ENCODE peak calls at places on chromosome 6, in nine cellular contexts. F is mammary epithelial cell; Q is AG04449; N is keratinocyte; C is fibroblast of the aortic adventitia; J is PC-9; H is upper lobe of left lung; X is uterus; L is CD8-positive, alpha-beta T cell. B is an unnamed sample.

GRCh38 chr6:158142789-158143188 is 25.3 kb downstream of the SERAC1 start:
- DNase-seq in F (peak; percentile 93), Q (peak; percentile 46), N (no peak), C (peak; percentile 85), J (no peak), H (no peak), X (no peak), L (no peak), B (peak; percentile 62)

GRCh38 chr6:103672169-103672568 is 1187.5 kb downstream of the HACE1 start:
- DNase-seq in F (peak; percentile 0), Q (no peak), N (no peak), C (no peak), J (no peak), H (no peak), X (no peak), L (no peak), B (peak; percentile 27)

GRCh38 chr6:149749594-149750135 is at the start of gene PCMT1:
- DNase-seq in F (peak; percentile 89), Q (no peak), N (peak; percentile 36), C (peak; percentile 83), J (peak; percentile 87), H (peak; percentile 95), X (peak; percentile 89), L (peak; percentile 88), B (peak; percentile 85)

GRCh38 chr6:37365791-37366190 is 12.0 kb downstream of the RNF8 start:
- DNase-seq in F (no peak), Q (no peak), N (no peak), C (peak; percentile 67), J (no peak), H (no peak), X (no peak), L (no peak), B (peak; percentile 63)

GRCh38 chr6:91476000-91476399 is 889.1 kb upstream of the MAP3K7 start:
- DNase-seq in F (peak; percentile 27), Q (no peak), N (no peak), C (no peak), J (peak; percentile 45), H (peak; percentile 72), X (no peak), L (no peak), B (peak; percentile 56)

GRCh38 chr6:129510930-129511329 is 199.0 kb downstream of the ARHGAP18 start:
- DNase-seq in F (no peak), Q (no peak), N (no peak), C (no peak), J (no peak), H (no peak), X (no peak), L (no peak), B (peak; percentile 55)

GRCh38 chr6:81762132-81762531 is 9.7 kb upstream of the TENT5A start:
- DNase-seq in F (peak; percentile 11), Q (no peak), N (no peak), C (peak; percentile 68), J (no peak), H (no peak), X (no peak), L (no peak), B (peak; percentile 30)

GRCh38 chr6:33455051-33455450 is 675 bp downstream of the ZBTB9 start:
- DNase-seq in F (no peak), Q (no peak), N (no peak), C (no peak), J (no peak), H (no peak), X (no peak), L (no peak), B (no peak)

GRCh38 chr6:6052216-6052615 is 45.5 kb upstream of the NRN1 start:
- DNase-seq in F (no peak), Q (no peak), N (no peak), C (no peak), J (no peak), H (no peak), X (no peak), L (no peak), B (no peak)

GRCh38 chr6:6058054-6058444 is 51.3 kb upstream of the NRN1 start:
- DNase-seq in F (no peak), Q (no peak), N (no peak), C (no peak), J (no peak), H (no peak), X (no peak), L (no peak), B (no peak)

DNA sequence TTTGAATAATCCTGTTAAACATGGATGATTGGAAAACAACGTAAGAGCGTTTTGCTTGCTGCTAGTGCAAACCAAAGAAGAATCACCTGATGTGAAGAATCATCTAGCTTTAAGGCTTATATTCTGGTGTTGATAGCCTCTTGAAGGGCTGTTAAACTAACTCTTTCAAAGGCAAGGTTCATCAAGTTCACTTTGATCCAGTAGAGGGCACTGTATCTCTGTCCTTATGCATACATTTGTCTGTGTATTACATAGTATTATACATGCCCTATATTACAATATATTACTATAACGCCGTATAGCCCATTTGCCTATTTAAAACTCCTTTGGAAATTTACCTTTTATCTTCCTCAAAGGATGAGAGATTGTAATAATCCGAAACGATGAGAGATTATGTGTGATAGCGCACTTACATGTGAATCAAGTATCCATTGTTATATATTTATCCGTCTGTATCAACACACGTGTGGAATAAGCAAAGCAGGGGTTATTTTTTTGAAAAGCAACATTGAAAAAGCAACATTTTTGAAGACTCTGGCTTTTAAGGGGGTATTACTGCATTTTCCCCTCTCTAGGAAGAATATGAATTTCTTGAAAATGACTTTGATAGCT is 50.8 kb upstream of the NRN1 start:
- DNase-seq in F (peak; percentile 36), Q (peak; percentile 21), N (peak; percentile 5), C (peak; percentile 30), J (no peak), H (no peak), X (no peak), L (no peak), B (peak; percentile 43)
- H3K4me3 ChIP-seq in F (no peak overlapping the region), Q (no peak overlapping the region), N (no peak overlapping the region), C (no peak overlapping the region), J (no peak overlapping the region), H (no peak overlapping the region), X (no peak overlapping the region), L (no peak overlapping the region), B (no peak overlapping the region)

DNA sequence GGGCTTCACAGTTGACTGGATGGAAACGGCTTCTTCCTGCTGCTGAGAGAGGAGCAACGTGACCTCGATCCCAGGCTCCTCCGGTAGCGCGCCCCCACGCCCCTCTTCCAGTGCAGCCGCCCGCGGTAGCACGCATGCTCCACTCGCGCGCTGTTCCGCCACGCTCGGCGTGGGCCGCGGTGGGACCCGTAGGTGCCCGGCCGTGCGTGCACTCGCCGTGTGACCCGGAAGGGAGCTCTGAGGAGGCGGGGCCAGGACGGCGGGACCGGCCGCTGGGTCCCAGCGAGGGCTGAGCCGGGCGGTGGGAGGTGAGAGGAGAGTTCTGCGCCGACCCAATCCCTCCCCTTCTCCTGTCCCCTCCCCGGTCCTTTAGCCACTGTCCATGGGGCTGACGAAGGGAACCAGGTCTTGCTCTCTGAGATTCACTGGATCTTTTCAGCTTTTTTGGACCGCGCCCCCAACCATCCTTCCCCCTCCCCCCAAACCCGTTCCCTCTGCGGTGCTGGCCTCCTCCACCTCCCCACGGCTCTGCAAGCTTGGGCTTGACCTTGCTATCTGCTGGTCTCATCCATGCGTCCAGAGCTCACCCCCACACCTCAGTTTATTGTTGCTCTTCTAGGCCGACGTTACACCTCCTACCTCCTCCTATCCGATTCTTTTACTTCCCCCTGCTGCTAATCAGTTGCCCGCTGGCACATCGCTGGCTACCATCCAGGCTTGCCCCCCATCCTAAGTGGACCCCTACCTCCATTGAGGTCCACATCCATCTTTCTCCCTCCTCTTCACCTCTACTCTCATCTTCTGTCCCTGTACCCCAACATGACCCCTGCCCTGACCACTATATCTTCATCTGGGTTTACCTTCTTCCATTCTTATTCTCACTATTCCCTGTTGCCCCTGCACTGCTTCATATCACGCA is at the start of gene CUL9:
- DNase-seq in F (peak; percentile 52), Q (no peak), N (no peak), C (peak; percentile 58), J (peak; percentile 77), H (peak; percentile 92), X (peak; percentile 84), L (peak; percentile 76), B (peak; percentile 76)
- TF ChIP-seq CTCF in F (no peak), Q (no peak), N (no peak), C (no peak), J (no peak), H (no peak), X (no peak), L (no peak), B (no peak)

GRCh38 chr6:70843328-70843918 is 113.4 kb downstream of the B3GAT2 start:
- DNase-seq in F (no peak), Q (no peak), N (no peak), C (no peak), J (no peak), H (no peak), X (no peak), L (no peak), B (no peak)

GRCh38 chr6:70847685-70848084 is 109.2 kb downstream of the B3GAT2 start:
- DNase-seq in F (no peak), Q (no peak), N (no peak), C (no peak), J (no peak), H (no peak), X (no peak), L (no peak), B (no peak)

GRCh38 chr6:70847091-70847490 is 109.8 kb downstream of the B3GAT2 start:
- DNase-seq in F (no peak), Q (no peak), N (no peak), C (no peak), J (no peak), H (no peak), X (no peak), L (no peak), B (no peak)

GRCh38 chr6:70844301-70844700 is 112.6 kb downstream of the B3GAT2 start:
- DNase-seq in F (no peak), Q (no peak), N (no peak), C (no peak), J (no peak), H (no peak), X (no peak), L (no peak), B (no peak)

GRCh38 chr6:70846207-70846835 is 110.5 kb downstream of the B3GAT2 start:
- DNase-seq in F (no peak), Q (no peak), N (no peak), C (no peak), J (no peak), H (no peak), X (no peak), L (no peak), B (no peak)
- H3K4me3 ChIP-seq in F (no peak overlapping the region), Q (no peak overlapping the region), N (no peak overlapping the region), C (no peak overlapping the region), J (no peak overlapping the region), H (no peak overlapping the region), X (no peak overlapping the region), L (no peak overlapping the region), B (no peak overlapping the region)

DNA sequence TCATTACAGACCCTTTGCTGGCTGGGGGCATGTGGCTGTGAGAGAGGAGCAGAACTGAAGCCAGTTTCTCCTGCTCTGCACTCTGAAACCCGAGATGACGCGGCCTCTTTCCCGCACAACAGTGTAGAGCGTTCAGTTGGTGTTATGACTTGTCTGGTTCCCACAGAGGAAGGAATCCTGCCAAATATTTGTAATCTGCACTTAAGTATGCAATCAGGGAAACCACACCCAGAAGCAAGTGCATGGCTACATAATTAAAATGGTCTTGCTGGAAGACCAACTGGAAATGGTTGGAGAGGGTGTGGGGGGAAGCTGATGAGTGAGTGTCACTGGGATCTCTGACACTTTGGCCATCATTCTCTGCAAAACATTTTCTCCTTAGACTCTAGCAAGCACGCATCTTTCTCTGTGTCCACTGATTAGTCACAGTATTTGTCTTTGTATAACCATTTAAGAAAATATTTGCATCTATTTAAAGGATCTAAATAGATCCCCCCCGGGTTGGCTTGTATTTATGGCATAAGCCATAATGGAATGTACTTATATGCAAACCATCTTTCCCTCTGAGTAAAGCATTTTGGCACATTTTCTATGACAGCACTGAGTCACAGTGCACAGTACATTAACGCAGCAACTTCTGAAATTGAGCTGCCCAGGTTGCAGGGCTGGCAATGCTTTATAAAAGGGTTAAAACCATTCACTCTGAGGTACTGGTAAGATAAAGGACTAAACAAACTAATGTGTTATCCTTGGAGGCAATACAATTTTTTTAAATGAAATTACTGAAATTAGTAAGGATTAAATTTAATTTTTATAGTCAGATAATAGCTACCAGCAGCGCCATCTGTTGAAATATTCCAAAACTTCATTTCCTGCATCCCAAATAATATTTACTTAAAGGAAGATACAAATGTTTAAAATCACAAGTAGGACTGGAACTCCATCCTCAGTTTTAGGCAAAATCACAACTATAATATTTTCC is 76.7 kb downstream of the FOXC1 start:
- DNase-seq in F (peak; percentile 96), Q (peak; percentile 99), N (peak; percentile 86), C (peak; percentile 98), J (peak; percentile 70), H (peak; percentile 65), X (no peak), L (no peak), B (peak; percentile 96)
- TF ChIP-seq CTCF in F (peak; percentile 32), Q (no peak), N (peak; percentile 15), C (peak; percentile 43), J (peak; percentile 61), H (no peak), X (no peak), L (no peak), B (peak; percentile 42)

B was measured in choroid plexus epithelial cell.